ENCODE peak calls at places on chromosomes 6 and 20, in four cellular contexts. J is adrenal gland, V is heart left ventricle, A is suprapubic skin. U is an unnamed sample.

GRCh38 chr6:2229039-2229438 is 16.4 kb downstream of the GMDS start:
- DNase-seq in A (no peak), V (no peak), J (no peak), U (no peak)

GRCh38 chr6:17389274-17389847 is 4.0 kb upstream of the CAP2 start:
- DNase-seq in A (no peak), V (no peak), J (no peak), U (no peak)

GRCh38 chr6:109237082-109237985 is 142.0 kb downstream of the CEP57L1 start:
- DNase-seq in J (no peak), V (no peak), A (no peak), U (no peak)

GRCh38 chr20:11676618-11677289 is 240.9 kb upstream of the BTBD3 start:
- DNase-seq in V (peak; percentile 48), A (no peak), J (peak; percentile 45), U (no peak)

GRCh38 chr6:52840763-52841585 is at the start of gene GSTA5:
- DNase-seq in J (peak; percentile 26), V (no peak), A (no peak), U (no peak)

GRCh38 chr20:51373713-51374481 is 168.6 kb downstream of the NFATC2 start:
- DNase-seq in A (no peak), J (peak; percentile 26), V (no peak), U (no peak)

GRCh38 chr6:159594750-159595117 is 98.3 kb downstream of the SOD2 start:
- DNase-seq in V (no peak), A (no peak), J (no peak), U (no peak)

GRCh38 chr6:83474309-83474708 is 38.0 kb upstream of the PRSS35 start:
- DNase-seq in V (peak; percentile 10), A (no peak), J (peak; percentile 53), U (no peak)

GRCh38 chr6:38016824-38017223 is 197.3 kb downstream of the ZFAND3 start:
- DNase-seq in A (no peak), V (no peak), J (no peak), U (no peak)

GRCh38 chr20:3995067-3995748 is 20.1 kb downstream of the RNF24 start:
- DNase-seq in A (no peak), V (no peak), J (no peak), U (no peak)

GRCh38 chr6:20652691-20653479 is 118.6 kb downstream of the CDKAL1 start:
- DNase-seq in V (no peak), J (no peak), A (no peak), U (no peak)

GRCh38 chr20:49323622-49324238 is 45.9 kb upstream of the ZNFX1 start:
- DNase-seq in J (peak; percentile 31), V (no peak), A (no peak), U (no peak)

GRCh38 chr6:22470454-22471368 is 98.7 kb upstream of the HDGFL1 start:
- DNase-seq in V (peak; percentile 69), A (no peak), J (peak; percentile 53), U (no peak)

GRCh38 chr20:20827992-20828597 is 115.7 kb upstream of the RALGAPA2 start:
- DNase-seq in A (no peak), J (no peak), V (no peak), U (no peak)

GRCh38 chr6:152338335-152339125 is 298.6 kb downstream of the SYNE1 start:
- DNase-seq in V (peak; percentile 38), A (no peak), J (peak; percentile 54), U (peak; percentile 34)

GRCh38 chr6:169982461-169983386 is 231.3 kb downstream of the ERMARD start:
- DNase-seq in A (no peak), V (no peak), J (no peak), U (peak; percentile 28)

GRCh38 chr20:50543326-50543725 is 33.1 kb downstream of the PTPN1 start:
- DNase-seq in V (no peak), J (no peak), A (no peak), U (no peak)

GRCh38 chr6:13253272-13253671 is 75.1 kb downstream of the TBC1D7 start:
- DNase-seq in J (no peak), V (no peak), A (no peak), U (no peak)

GRCh38 chr6:8642131-8642530 is 206.8 kb upstream of the SLC35B3 start:
- DNase-seq in V (no peak), J (no peak), A (no peak), U (no peak)

GRCh38 chr6:126007795-126008194 is 21.5 kb downstream of the TRMT11 start:
- DNase-seq in A (no peak), V (no peak), J (no peak), U (no peak)

GRCh38 chr20:1524004-1524403 is 32.8 kb upstream of the SIRPB2 start:
- DNase-seq in A (no peak), J (no peak), V (no peak), U (no peak)

GRCh38 chr6:42987533-42988451 is 3.4 kb downstream of the PPP2R5D start:
- DNase-seq in J (no peak), V (no peak), A (no peak), U (no peak)

GRCh38 chr6:53920881-53921280 is 126.1 kb downstream of the LRRC1 start:
- DNase-seq in J (no peak), V (no peak), A (no peak), U (no peak)

GRCh38 chr6:53916804-53917463 is 122.1 kb downstream of the LRRC1 start:
- DNase-seq in A (no peak), V (no peak), J (no peak), U (no peak)

GRCh38 chr6:53919881-53920360 is 125.1 kb downstream of the LRRC1 start:
- DNase-seq in A (no peak), J (no peak), V (no peak), U (no peak)

GRCh38 chr6:53917464-53917842 is 122.6 kb downstream of the LRRC1 start:
- DNase-seq in V (no peak), J (no peak), A (no peak), U (no peak)

DNA sequence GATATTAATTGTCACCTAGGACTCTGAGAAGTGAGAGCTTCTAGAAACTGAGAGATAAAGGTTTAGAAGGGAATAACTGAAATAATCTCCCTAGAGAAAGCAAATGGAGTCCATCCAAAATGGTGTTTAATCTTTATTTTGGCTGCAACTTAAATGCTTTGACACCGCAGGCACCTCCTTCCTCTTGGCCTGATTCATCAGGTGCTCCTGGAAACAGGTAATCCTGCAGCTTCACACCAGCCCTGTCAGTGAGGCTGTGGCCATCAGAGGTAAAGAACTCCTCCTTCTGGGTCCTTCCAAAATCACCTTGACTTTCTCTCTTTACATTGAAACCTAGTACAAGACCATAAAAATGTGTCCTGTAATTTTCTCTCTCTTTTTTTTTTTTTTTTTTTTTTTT is 124.0 kb downstream of the LRRC1 start:
- DNase-seq in A (no peak), J (no peak), V (no peak), U (no peak)
- TF ChIP-seq CTCF in A (no peak), J (no peak), V (no peak), U (no peak)

GRCh38 chr20:2659547-2659946 is 4.5 kb downstream of the IDH3B start:
- DNase-seq in A (no peak), J (no peak), V (no peak), U (no peak)

GRCh38 chr20:2656471-2657117 is 4.2 kb downstream of the NOP56 start:
- DNase-seq in J (no peak), A (no peak), V (no peak), U (no peak)

GRCh38 chr20:2657674-2658073 is 5.2 kb downstream of the NOP56 start:
- DNase-seq in A (no peak), J (no peak), V (no peak), U (no peak)

GRCh38 chr20:2657241-2657640 is 4.8 kb downstream of the NOP56 start:
- DNase-seq in V (no peak), J (no peak), A (no peak), U (no peak)

DNA sequence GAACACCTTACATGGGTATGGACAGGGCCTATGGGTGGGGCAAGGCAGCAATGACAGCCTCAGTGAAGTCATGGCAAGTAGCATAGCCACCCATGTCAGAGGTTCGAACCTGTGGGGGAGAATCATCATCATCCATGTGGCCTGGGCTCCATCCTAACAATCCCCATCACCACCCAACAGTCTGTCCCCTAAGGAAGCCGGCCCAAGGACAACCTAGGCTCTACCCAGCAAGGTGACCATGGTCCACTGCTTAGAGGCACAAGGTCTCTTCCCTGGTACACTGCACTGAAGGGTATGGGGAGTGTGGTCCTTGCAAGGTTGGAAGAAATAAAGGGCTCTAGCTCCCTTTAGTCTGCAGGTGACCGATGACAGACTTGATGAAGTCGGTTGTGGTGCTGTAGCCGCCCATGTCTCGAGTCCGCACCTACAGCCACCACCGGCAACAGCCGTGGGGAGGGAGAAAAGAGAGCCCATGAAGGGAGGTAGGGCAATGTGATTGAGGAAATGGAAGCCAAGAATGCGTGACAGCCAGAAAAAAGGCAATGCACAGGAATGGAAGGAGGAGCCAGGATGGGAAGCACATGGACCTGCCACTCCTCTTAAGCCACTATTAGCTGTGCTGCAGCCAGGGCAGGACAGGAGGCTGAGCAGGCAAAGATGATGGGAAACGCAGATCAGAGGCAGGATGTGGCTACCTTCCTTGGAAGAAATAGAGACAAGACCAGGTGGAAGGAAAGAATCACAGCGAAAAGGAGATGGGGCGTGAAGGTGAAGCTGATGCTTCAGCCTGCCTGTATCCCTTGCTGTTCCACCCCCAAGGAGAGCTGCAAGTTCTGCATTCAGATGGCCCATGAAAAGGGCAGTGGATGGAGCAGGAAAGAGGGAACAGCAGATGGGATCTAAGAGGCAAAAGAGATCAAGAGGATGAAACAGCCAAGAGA is 5.3 kb downstream of the IDH3B start:
- DNase-seq in J (no peak), V (no peak), A (no peak), U (no peak)
- H3K36me3 ChIP-seq in J (peaks cover 87% of the 10 kb centered on the region), V (peaks cover 91% of the 10 kb centered on the region), A (peaks cover 88% of the 10 kb centered on the region), U (peaks cover 87% of the 10 kb centered on the region)

DNA sequence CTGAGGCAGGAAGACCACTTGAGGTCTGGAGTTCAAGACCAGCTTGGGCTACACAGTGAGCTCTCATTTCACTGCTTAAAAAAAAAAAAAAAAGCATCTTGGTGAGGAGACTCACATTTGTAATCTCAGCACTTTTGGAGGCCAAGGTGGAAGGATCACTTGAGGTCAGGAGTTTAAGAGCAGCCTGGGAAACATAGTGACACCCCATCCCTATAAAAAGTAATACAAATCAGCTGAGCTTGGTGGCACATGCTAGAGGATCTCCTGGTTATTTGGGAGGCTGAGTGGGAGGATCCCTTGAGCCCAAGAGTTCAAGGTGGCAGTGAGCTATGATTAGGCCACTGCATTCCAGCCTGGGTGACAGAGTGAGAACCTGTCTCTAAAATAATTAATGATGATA is 29.4 kb upstream of the SYNCRIP start:
- DNase-seq in J (no peak), V (no peak), A (no peak), U (no peak)
- TF ChIP-seq POLR2A in J (no peak), V (no peak), A (no peak), U (no peak)

GRCh38 chr20:63781181-63781580 is 41.6 kb downstream of the SLC2A4RG start:
- DNase-seq in A (no peak), J (no peak), V (no peak), U (no peak)

GRCh38 chr20:63777614-63778013 is 38.0 kb downstream of the SLC2A4RG start:
- DNase-seq in V (no peak), J (no peak), A (no peak), U (no peak)

GRCh38 chr20:63782051-63782471 is 42.5 kb downstream of the SLC2A4RG start:
- DNase-seq in J (no peak), V (no peak), A (no peak), U (no peak)

GRCh38 chr20:63778034-63778752 is 38.6 kb downstream of the SLC2A4RG start:
- DNase-seq in V (no peak), A (no peak), J (no peak), U (no peak)

DNA sequence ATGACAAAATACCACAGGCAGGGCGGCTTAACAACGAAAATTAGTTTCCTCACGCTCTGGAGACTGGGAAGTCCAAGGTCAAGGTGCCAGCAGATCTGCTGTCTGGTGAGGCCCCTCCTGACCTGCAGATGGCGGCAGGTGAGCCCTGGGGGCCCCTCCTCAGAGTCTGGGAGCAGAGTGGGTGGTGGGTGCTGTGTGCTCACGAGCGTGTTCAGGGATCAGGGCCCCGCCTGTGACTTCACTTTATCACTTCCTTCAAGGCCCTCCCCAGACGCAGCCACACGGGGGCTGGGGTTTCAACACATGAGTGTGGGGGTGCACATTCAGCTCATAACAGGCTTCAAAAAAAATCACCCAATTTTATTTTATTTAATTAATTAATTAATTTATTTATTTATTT is 39.3 kb downstream of the SLC2A4RG start:
- DNase-seq in V (no peak), J (no peak), A (no peak), U (no peak)
- TF ChIP-seq CTCF in V (no peak), J (no peak), A (no peak), U (no peak)

U was measured in Peyer's patch.